ENCODE peak calls at places on chromosomes 7 and 10, in five cellular contexts. One of them, this sample, is unnamed.

GRCh38 chr7:73451780-73452398 is 18.3 kb downstream of the FZD9 start:
- DNase-seq in neuronal stem cell: peak; percentile 47
- DNase-seq in GM23338: peak; percentile 72
- DNase-seq in adrenal gland: no peak
- DNase-seq in stimulated activated CD4-positive, alpha-beta T cell treated with anti-CD3 and anti-CD28 coated beads, Interleukin-15, amount 100 ng/mL, for 24 hours: no peak
- DNase-seq in this sample: peak; percentile 45

GRCh38 chr10:75497997-75498797 is 66.8 kb downstream of the LRMDA start:
- DNase-seq in neuronal stem cell: no peak
- DNase-seq in GM23338: no peak
- DNase-seq in adrenal gland: peak; percentile 92
- DNase-seq in stimulated activated CD4-positive, alpha-beta T cell treated with anti-CD3 and anti-CD28 coated beads, Interleukin-15, amount 100 ng/mL, for 24 hours: no peak
- DNase-seq in this sample: no peak

GRCh38 chr10:6231730-6232129 is 29.0 kb downstream of the PFKFB3 start:
- DNase-seq in neuronal stem cell: no peak
- DNase-seq in GM23338: no peak
- DNase-seq in adrenal gland: no peak
- DNase-seq in stimulated activated CD4-positive, alpha-beta T cell treated with anti-CD3 and anti-CD28 coated beads, Interleukin-15, amount 100 ng/mL, for 24 hours: no peak
- DNase-seq in this sample: no peak

GRCh38 chr10:132391372-132392020 is 5.5 kb upstream of the PWWP2B start:
- DNase-seq in neuronal stem cell: no peak
- DNase-seq in GM23338: no peak
- DNase-seq in adrenal gland: peak; percentile 51
- DNase-seq in stimulated activated CD4-positive, alpha-beta T cell treated with anti-CD3 and anti-CD28 coated beads, Interleukin-15, amount 100 ng/mL, for 24 hours: no peak
- DNase-seq in this sample: no peak

GRCh38 chr10:4671451-4672145 is 154.4 kb upstream of the AKR1E2 start:
- DNase-seq in neuronal stem cell: no peak
- DNase-seq in GM23338: no peak
- DNase-seq in adrenal gland: no peak
- DNase-seq in stimulated activated CD4-positive, alpha-beta T cell treated with anti-CD3 and anti-CD28 coated beads, Interleukin-15, amount 100 ng/mL, for 24 hours: no peak
- DNase-seq in this sample: no peak

GRCh38 chr10:33352154-33352553 is 17.7 kb upstream of the NRP1 start:
- DNase-seq in neuronal stem cell: no peak
- DNase-seq in GM23338: no peak
- DNase-seq in adrenal gland: no peak
- DNase-seq in stimulated activated CD4-positive, alpha-beta T cell treated with anti-CD3 and anti-CD28 coated beads, Interleukin-15, amount 100 ng/mL, for 24 hours: no peak
- DNase-seq in this sample: no peak

GRCh38 chr7:3928727-3929515 is 627.9 kb downstream of the SDK1 start:
- DNase-seq in neuronal stem cell: no peak
- DNase-seq in GM23338: no peak
- DNase-seq in adrenal gland: no peak
- DNase-seq in stimulated activated CD4-positive, alpha-beta T cell treated with anti-CD3 and anti-CD28 coated beads, Interleukin-15, amount 100 ng/mL, for 24 hours: no peak
- DNase-seq in this sample: no peak

GRCh38 chr7:35723011-35723410 is 28.1 kb upstream of the HERPUD2 start:
- DNase-seq in neuronal stem cell: no peak
- DNase-seq in GM23338: no peak
- DNase-seq in adrenal gland: no peak
- DNase-seq in stimulated activated CD4-positive, alpha-beta T cell treated with anti-CD3 and anti-CD28 coated beads, Interleukin-15, amount 100 ng/mL, for 24 hours: peak; percentile 26
- DNase-seq in this sample: no peak

GRCh38 chr10:92547676-92548075 is 26.2 kb downstream of the IDE start:
- DNase-seq in neuronal stem cell: no peak
- DNase-seq in GM23338: no peak
- DNase-seq in adrenal gland: no peak
- DNase-seq in stimulated activated CD4-positive, alpha-beta T cell treated with anti-CD3 and anti-CD28 coated beads, Interleukin-15, amount 100 ng/mL, for 24 hours: no peak
- DNase-seq in this sample: no peak

GRCh38 chr7:114818501-114818900 is 103.4 kb upstream of the MDFIC start:
- DNase-seq in neuronal stem cell: no peak
- DNase-seq in GM23338: no peak
- DNase-seq in adrenal gland: no peak
- DNase-seq in stimulated activated CD4-positive, alpha-beta T cell treated with anti-CD3 and anti-CD28 coated beads, Interleukin-15, amount 100 ng/mL, for 24 hours: peak; percentile 27
- DNase-seq in this sample: no peak

GRCh38 chr10:48523212-48523819 is 81.6 kb downstream of the ARHGAP22 start:
- DNase-seq in neuronal stem cell: peak; percentile 14
- DNase-seq in GM23338: peak; percentile 74
- DNase-seq in adrenal gland: peak; percentile 86
- DNase-seq in stimulated activated CD4-positive, alpha-beta T cell treated with anti-CD3 and anti-CD28 coated beads, Interleukin-15, amount 100 ng/mL, for 24 hours: peak; percentile 8
- DNase-seq in this sample: no peak

GRCh38 chr10:34666008-34666700 is 148.9 kb downstream of the PARD3 start:
- DNase-seq in neuronal stem cell: peak; percentile 30
- DNase-seq in GM23338: peak; percentile 65
- DNase-seq in adrenal gland: peak; percentile 76
- DNase-seq in stimulated activated CD4-positive, alpha-beta T cell treated with anti-CD3 and anti-CD28 coated beads, Interleukin-15, amount 100 ng/mL, for 24 hours: no peak
- DNase-seq in this sample: no peak

GRCh38 chr10:118953999-118954398 is 75.5 kb upstream of the NANOS1 start:
- DNase-seq in neuronal stem cell: no peak
- DNase-seq in GM23338: no peak
- DNase-seq in adrenal gland: peak; percentile 51
- DNase-seq in stimulated activated CD4-positive, alpha-beta T cell treated with anti-CD3 and anti-CD28 coated beads, Interleukin-15, amount 100 ng/mL, for 24 hours: no peak
- DNase-seq in this sample: no peak

GRCh38 chr10:76403876-76404275 is 972.5 kb downstream of the LRMDA start:
- DNase-seq in neuronal stem cell: no peak
- DNase-seq in GM23338: no peak
- DNase-seq in adrenal gland: peak; percentile 60
- DNase-seq in stimulated activated CD4-positive, alpha-beta T cell treated with anti-CD3 and anti-CD28 coated beads, Interleukin-15, amount 100 ng/mL, for 24 hours: no peak
- DNase-seq in this sample: no peak

GRCh38 chr10:69883680-69884375 is 82.1 kb downstream of the COL13A1 start:
- DNase-seq in neuronal stem cell: no peak
- DNase-seq in GM23338: no peak
- DNase-seq in adrenal gland: no peak
- DNase-seq in stimulated activated CD4-positive, alpha-beta T cell treated with anti-CD3 and anti-CD28 coated beads, Interleukin-15, amount 100 ng/mL, for 24 hours: no peak
- DNase-seq in this sample: no peak

GRCh38 chr7:20170626-20171025 is 46.6 kb downstream of the MACC1 start:
- DNase-seq in neuronal stem cell: no peak
- DNase-seq in GM23338: no peak
- DNase-seq in adrenal gland: no peak
- DNase-seq in stimulated activated CD4-positive, alpha-beta T cell treated with anti-CD3 and anti-CD28 coated beads, Interleukin-15, amount 100 ng/mL, for 24 hours: no peak
- DNase-seq in this sample: no peak

GRCh38 chr10:86659161-86659691 is 4.9 kb downstream of the OPN4 start:
- DNase-seq in neuronal stem cell: no peak
- DNase-seq in GM23338: no peak
- DNase-seq in adrenal gland: no peak
- DNase-seq in stimulated activated CD4-positive, alpha-beta T cell treated with anti-CD3 and anti-CD28 coated beads, Interleukin-15, amount 100 ng/mL, for 24 hours: no peak
- DNase-seq in this sample: no peak

GRCh38 chr7:7114575-7115291 is 67.6 kb upstream of the C1GALT1 start:
- DNase-seq in neuronal stem cell: no peak
- DNase-seq in GM23338: no peak
- DNase-seq in adrenal gland: no peak
- DNase-seq in stimulated activated CD4-positive, alpha-beta T cell treated with anti-CD3 and anti-CD28 coated beads, Interleukin-15, amount 100 ng/mL, for 24 hours: no peak
- DNase-seq in this sample: no peak

GRCh38 chr10:34743804-34744203 is 71.3 kb downstream of the PARD3 start:
- DNase-seq in neuronal stem cell: no peak
- DNase-seq in GM23338: no peak
- DNase-seq in adrenal gland: peak; percentile 60
- DNase-seq in stimulated activated CD4-positive, alpha-beta T cell treated with anti-CD3 and anti-CD28 coated beads, Interleukin-15, amount 100 ng/mL, for 24 hours: no peak
- DNase-seq in this sample: no peak

GRCh38 chr7:92417913-92418312 is 29.4 kb upstream of the GATAD1 start:
- DNase-seq in neuronal stem cell: no peak
- DNase-seq in GM23338: peak; percentile 66
- DNase-seq in adrenal gland: no peak
- DNase-seq in stimulated activated CD4-positive, alpha-beta T cell treated with anti-CD3 and anti-CD28 coated beads, Interleukin-15, amount 100 ng/mL, for 24 hours: no peak
- DNase-seq in this sample: no peak

GRCh38 chr10:29496341-29497162 is 138.2 kb downstream of the SVIL start:
- DNase-seq in neuronal stem cell: peak; percentile 67
- DNase-seq in GM23338: peak; percentile 92
- DNase-seq in adrenal gland: peak; percentile 90
- DNase-seq in stimulated activated CD4-positive, alpha-beta T cell treated with anti-CD3 and anti-CD28 coated beads, Interleukin-15, amount 100 ng/mL, for 24 hours: peak; percentile 79
- DNase-seq in this sample: peak; percentile 73

GRCh38 chr7:116948934-116949333 is 4.4 kb upstream of the ST7 start:
- DNase-seq in neuronal stem cell: no peak
- DNase-seq in GM23338: no peak
- DNase-seq in adrenal gland: no peak
- DNase-seq in stimulated activated CD4-positive, alpha-beta T cell treated with anti-CD3 and anti-CD28 coated beads, Interleukin-15, amount 100 ng/mL, for 24 hours: no peak
- DNase-seq in this sample: no peak

GRCh38 chr10:28508304-28508925 is 24.5 kb upstream of the WAC start:
- DNase-seq in neuronal stem cell: no peak
- DNase-seq in GM23338: no peak
- DNase-seq in adrenal gland: no peak
- DNase-seq in stimulated activated CD4-positive, alpha-beta T cell treated with anti-CD3 and anti-CD28 coated beads, Interleukin-15, amount 100 ng/mL, for 24 hours: no peak
- DNase-seq in this sample: no peak

GRCh38 chr7:92159-92767 is 100.1 kb upstream of the FAM20C start:
- DNase-seq in neuronal stem cell: peak; percentile 72
- DNase-seq in GM23338: no peak
- DNase-seq in adrenal gland: no peak
- DNase-seq in stimulated activated CD4-positive, alpha-beta T cell treated with anti-CD3 and anti-CD28 coated beads, Interleukin-15, amount 100 ng/mL, for 24 hours: no peak
- DNase-seq in this sample: no peak

GRCh38 chr7:110830778-110831177 is 260.1 kb upstream of the LRRN3 start:
- DNase-seq in neuronal stem cell: no peak
- DNase-seq in GM23338: no peak
- DNase-seq in adrenal gland: no peak
- DNase-seq in stimulated activated CD4-positive, alpha-beta T cell treated with anti-CD3 and anti-CD28 coated beads, Interleukin-15, amount 100 ng/mL, for 24 hours: no peak
- DNase-seq in this sample: no peak

GRCh38 chr10:83917519-83918506 is 221.5 kb upstream of the GHITM start:
- DNase-seq in neuronal stem cell: no peak
- DNase-seq in GM23338: peak; percentile 78
- DNase-seq in adrenal gland: peak; percentile 64
- DNase-seq in stimulated activated CD4-positive, alpha-beta T cell treated with anti-CD3 and anti-CD28 coated beads, Interleukin-15, amount 100 ng/mL, for 24 hours: peak; percentile 26
- DNase-seq in this sample: no peak

GRCh38 chr10:96830511-96831199 is 1.4 kb upstream of the LCOR start:
- DNase-seq in neuronal stem cell: peak; percentile 75
- DNase-seq in GM23338: peak; percentile 90
- DNase-seq in adrenal gland: peak; percentile 90
- DNase-seq in stimulated activated CD4-positive, alpha-beta T cell treated with anti-CD3 and anti-CD28 coated beads, Interleukin-15, amount 100 ng/mL, for 24 hours: peak; percentile 85
- DNase-seq in this sample: peak; percentile 90

GRCh38 chr10:10138685-10139084 is 879.0 kb upstream of the CELF2 start:
- DNase-seq in neuronal stem cell: no peak
- DNase-seq in GM23338: no peak
- DNase-seq in adrenal gland: no peak
- DNase-seq in stimulated activated CD4-positive, alpha-beta T cell treated with anti-CD3 and anti-CD28 coated beads, Interleukin-15, amount 100 ng/mL, for 24 hours: no peak
- DNase-seq in this sample: no peak

GRCh38 chr7:80054356-80054755 is 80.3 kb upstream of the GNAI1 start:
- DNase-seq in neuronal stem cell: no peak
- DNase-seq in GM23338: no peak
- DNase-seq in adrenal gland: no peak
- DNase-seq in stimulated activated CD4-positive, alpha-beta T cell treated with anti-CD3 and anti-CD28 coated beads, Interleukin-15, amount 100 ng/mL, for 24 hours: no peak
- DNase-seq in this sample: no peak

GRCh38 chr7:71753959-71754652 is 622.2 kb downstream of the GALNT17 start:
- DNase-seq in neuronal stem cell: no peak
- DNase-seq in GM23338: no peak
- DNase-seq in adrenal gland: no peak
- DNase-seq in stimulated activated CD4-positive, alpha-beta T cell treated with anti-CD3 and anti-CD28 coated beads, Interleukin-15, amount 100 ng/mL, for 24 hours: no peak
- DNase-seq in this sample: no peak

GRCh38 chr10:95841711-95842498 is 65.9 kb upstream of the CC2D2B start:
- DNase-seq in neuronal stem cell: peak; percentile 54
- DNase-seq in GM23338: peak; percentile 77
- DNase-seq in adrenal gland: peak; percentile 58
- DNase-seq in stimulated activated CD4-positive, alpha-beta T cell treated with anti-CD3 and anti-CD28 coated beads, Interleukin-15, amount 100 ng/mL, for 24 hours: peak; percentile 35
- DNase-seq in this sample: peak; percentile 69

GRCh38 chr10:80283119-80283518 is 6.3 kb downstream of the MAT1A start:
- DNase-seq in neuronal stem cell: no peak
- DNase-seq in GM23338: no peak
- DNase-seq in adrenal gland: no peak
- DNase-seq in stimulated activated CD4-positive, alpha-beta T cell treated with anti-CD3 and anti-CD28 coated beads, Interleukin-15, amount 100 ng/mL, for 24 hours: no peak
- DNase-seq in this sample: peak; percentile 9

GRCh38 chr10:127940866-127941640 is 34.1 kb downstream of the PTPRE start:
- DNase-seq in neuronal stem cell: no peak
- DNase-seq in GM23338: peak; percentile 22
- DNase-seq in adrenal gland: peak; percentile 52
- DNase-seq in stimulated activated CD4-positive, alpha-beta T cell treated with anti-CD3 and anti-CD28 coated beads, Interleukin-15, amount 100 ng/mL, for 24 hours: no peak
- DNase-seq in this sample: no peak

GRCh38 chr7:151456276-151456675 is 16.3 kb upstream of the CRYGN start:
- DNase-seq in neuronal stem cell: no peak
- DNase-seq in GM23338: no peak
- DNase-seq in adrenal gland: no peak
- DNase-seq in stimulated activated CD4-positive, alpha-beta T cell treated with anti-CD3 and anti-CD28 coated beads, Interleukin-15, amount 100 ng/mL, for 24 hours: no peak
- DNase-seq in this sample: no peak

GRCh38 chr10:93766918-93767317 is 9.2 kb downstream of the LGI1 start:
- DNase-seq in neuronal stem cell: peak; percentile 63
- DNase-seq in GM23338: no peak
- DNase-seq in adrenal gland: no peak
- DNase-seq in stimulated activated CD4-positive, alpha-beta T cell treated with anti-CD3 and anti-CD28 coated beads, Interleukin-15, amount 100 ng/mL, for 24 hours: no peak
- DNase-seq in this sample: no peak

GRCh38 chr7:124536156-124536762 is 229.3 kb downstream of the GPR37 start:
- DNase-seq in neuronal stem cell: no peak
- DNase-seq in GM23338: no peak
- DNase-seq in adrenal gland: no peak
- DNase-seq in stimulated activated CD4-positive, alpha-beta T cell treated with anti-CD3 and anti-CD28 coated beads, Interleukin-15, amount 100 ng/mL, for 24 hours: no peak
- DNase-seq in this sample: no peak

GRCh38 chr10:32983333-32983909 is 25.4 kb upstream of the ITGB1 start:
- DNase-seq in neuronal stem cell: no peak
- DNase-seq in GM23338: no peak
- DNase-seq in adrenal gland: no peak
- DNase-seq in stimulated activated CD4-positive, alpha-beta T cell treated with anti-CD3 and anti-CD28 coated beads, Interleukin-15, amount 100 ng/mL, for 24 hours: peak; percentile 25
- DNase-seq in this sample: peak; percentile 38

GRCh38 chr7:37234334-37234733 is 214.3 kb downstream of the ELMO1 start:
- DNase-seq in neuronal stem cell: no peak
- DNase-seq in GM23338: peak; percentile 36
- DNase-seq in adrenal gland: no peak
- DNase-seq in stimulated activated CD4-positive, alpha-beta T cell treated with anti-CD3 and anti-CD28 coated beads, Interleukin-15, amount 100 ng/mL, for 24 hours: no peak
- DNase-seq in this sample: no peak

This sample was measured in activated CD8-positive, alpha-beta T cell treated with anti-CD3 and anti-CD28 coated beads, Interleukin-2, amount 10 ng/mL, durations not matched to agents 7 days and 5 days.